ENCODE peak calls at places on chromosomes 2 and 18, in eight cellular contexts. T is NCI-H2107; J is GM12892; X is cerebellum; C is activated CD4-positive, alpha-beta T cell treated with anti-CD3 and anti-CD28 coated beads, Interleukin-2, amount 10 ng/mL, durations not matched to agents 7 days and 5 days; N is anterior cingulate cortex; G is left lobe of liver; S is ureter. F is an unnamed sample.

GRCh38 chr2:72915907-72916742 is 1.2 kb upstream of the EMX1 start:
- DNase-seq in C (peak; percentile 18), G (peak; percentile 83), J (peak; percentile 66), T (no peak), S (no peak), N (no peak), X (no peak), F (no peak)

GRCh38 chr2:183070942-183071844 is 7.4 kb upstream of the DUSP19 start:
- DNase-seq in X (no peak), G (no peak), T (no peak), N (no peak), C (no peak), J (no peak), S (no peak), F (no peak)

GRCh38 chr2:38661306-38661705 is 4.6 kb upstream of the GALM start:
- DNase-seq in T (no peak), X (no peak), G (no peak), S (no peak), C (no peak), N (no peak), J (no peak), F (no peak)

GRCh38 chr18:23721711-23722479 is 32.6 kb downstream of the LAMA3 start:
- DNase-seq in X (no peak), T (no peak), C (no peak), G (no peak), N (no peak), S (no peak), J (no peak), F (no peak)

GRCh38 chr2:163269375-163270021 is 430.9 kb upstream of the KCNH7 start:
- DNase-seq in S (no peak), J (no peak), G (no peak), X (no peak), T (no peak), C (no peak), N (no peak), F (no peak)

GRCh38 chr2:96760986-96761832 is 507 bp downstream of the CNNM4 start:
- DNase-seq in N (no peak), C (peak; percentile 25), G (no peak), X (peak; percentile 32), J (no peak), S (no peak), T (no peak), F (no peak)

GRCh38 chr2:86787701-86788100 is 3.0 kb downstream of the CD8A start:
- DNase-seq in J (no peak), X (peak; percentile 33), G (no peak), S (no peak), N (no peak), C (no peak), T (peak; percentile 48), F (no peak)

GRCh38 chr2:97957432-97958183 is 38.1 kb downstream of the TMEM131 start:
- DNase-seq in S (no peak), X (no peak), C (no peak), N (no peak), J (no peak), G (no peak), T (no peak), F (no peak)

GRCh38 chr2:161426788-161427412 is 10.8 kb downstream of the TBR1 start:
- DNase-seq in G (no peak), T (no peak), X (no peak), J (no peak), S (no peak), N (no peak), C (peak; percentile 31), F (no peak)

GRCh38 chr18:72107647-72108046 is 436.5 kb downstream of the CBLN2 start:
- DNase-seq in N (no peak), J (no peak), C (no peak), X (peak; percentile 1), S (no peak), G (no peak), T (no peak), F (no peak)

GRCh38 chr18:40911582-40912254 is 1043.3 kb upstream of the PIK3C3 start:
- DNase-seq in S (no peak), T (no peak), J (no peak), X (no peak), C (no peak), N (no peak), G (no peak), F (no peak)

GRCh38 chr2:73297151-73297559 is 3.8 kb upstream of the EGR4 start:
- DNase-seq in N (no peak), G (no peak), T (no peak), X (peak; percentile 58), S (no peak), J (no peak), C (no peak), F (no peak)

GRCh38 chr2:169799555-169799954 is 884 bp downstream of the SSB start:
- DNase-seq in X (peak; percentile 5), S (no peak), G (no peak), J (no peak), N (no peak), T (no peak), C (peak; percentile 14), F (no peak)

GRCh38 chr2:167719410-167719809 is 528.0 kb downstream of the STK39 start:
- DNase-seq in T (no peak), S (no peak), X (no peak), C (no peak), J (no peak), N (no peak), G (no peak), F (no peak)

GRCh38 chr2:227853204-227853629 is 18.2 kb upstream of the DAW1 start:
- DNase-seq in N (no peak), T (no peak), X (no peak), S (no peak), G (no peak), C (no peak), J (no peak), F (no peak)

GRCh38 chr2:227796044-227796780 is 17.4 kb upstream of the CCL20 start:
- DNase-seq in J (no peak), S (no peak), N (no peak), G (no peak), X (no peak), C (no peak), T (no peak), F (no peak)

GRCh38 chr2:83022631-83023210 is 1436.4 kb downstream of the SUCLG1 start:
- DNase-seq in T (no peak), G (no peak), X (no peak), C (no peak), S (no peak), J (no peak), N (no peak), F (no peak)

GRCh38 chr18:23504720-23505119 is 1.4 kb downstream of the RMC1 start:
- DNase-seq in S (no peak), N (no peak), T (no peak), X (no peak), G (no peak), J (no peak), C (peak; percentile 45), F (no peak)

GRCh38 chr2:46252891-46253659 is 44.1 kb upstream of the EPAS1 start:
- DNase-seq in T (no peak), S (no peak), J (no peak), C (no peak), N (no peak), G (peak; percentile 85), X (peak; percentile 42), F (no peak)

GRCh38 chr2:137975280-137976271 is 11.3 kb downstream of the HNMT start:
- DNase-seq in C (no peak), J (no peak), T (no peak), G (no peak), X (no peak), N (no peak), S (no peak), F (no peak)

GRCh38 chr2:19488009-19488691 is 129.7 kb upstream of the OSR1 start:
- DNase-seq in X (no peak), C (no peak), G (no peak), T (no peak), N (no peak), S (no peak), J (no peak), F (no peak)

GRCh38 chr2:40213071-40213470 is 238.8 kb downstream of the SLC8A1 start:
- DNase-seq in N (no peak), G (no peak), T (no peak), X (no peak), C (no peak), S (no peak), J (no peak), F (no peak)

GRCh38 chr2:203867561-203868200 is at the start of gene CTLA4:
- DNase-seq in X (no peak), C (peak; percentile 56), J (no peak), S (no peak), N (no peak), G (no peak), T (no peak), F (no peak)

GRCh38 chr2:171939754-171940093 is 17.5 kb downstream of the HAT1 start:
- DNase-seq in C (no peak), X (no peak), N (no peak), T (no peak), G (no peak), J (no peak), S (no peak), F (no peak)

GRCh38 chr2:187003038-187003543 is 154.1 kb upstream of the ZSWIM2 start:
- DNase-seq in X (no peak), N (no peak), G (no peak), C (no peak), J (no peak), S (no peak), T (no peak), F (no peak)

F was measured in GM12891.